ENCODE peak calls at places on chromosomes 5 and 9, in ten cellular contexts. Y, M, I, J, P, H, T, X, E and A are unnamed samples.

GRCh38 chr5:14906628-14907027 is 35.0 kb upstream of the ANKH start:
- DNase-seq in Y (no peak), M (no peak), I (no peak), J (no peak), P (no peak), H (no peak), T (no peak), X (no peak), E (no peak), A (no peak)

GRCh38 chr5:110851357-110851756 is 112.5 kb downstream of the SLC25A46 start:
- DNase-seq in Y (peak), M (no peak), I (no peak), J (no peak), P (no peak), H (no peak), T (no peak), X (no peak), E (peak), A (no peak)

GRCh38 chr5:74192606-74193299 is 447.8 kb downstream of the ENC1 start:
- DNase-seq in Y (peak), M (peak), I (no peak), J (no peak), P (no peak), H (no peak), T (no peak), X (no peak), E (no peak), A (no peak)

GRCh38 chr5:129163979-129164378 is 69.4 kb downstream of the ISOC1 start:
- DNase-seq in Y (no peak), M (no peak), I (no peak), J (no peak), P (no peak), H (peak), T (no peak), X (no peak), E (no peak), A (no peak)

GRCh38 chr5:103466494-103466893 is 96.1 kb downstream of the NUDT12 start:
- DNase-seq in Y (peak), M (peak), I (no peak), J (no peak), P (peak), H (no peak), T (no peak), X (no peak), E (peak), A (no peak)

GRCh38 chr9:134487066-134487710 is 154.4 kb upstream of the COL5A1 start:
- DNase-seq in Y (no peak), M (no peak), I (no peak), J (no peak), P (no peak), H (peak), T (no peak), X (peak), E (no peak), A (no peak)

GRCh38 chr5:59034498-59035186 is 451.8 kb downstream of the RAB3C start:
- DNase-seq in Y (peak), M (peak), I (no peak), J (no peak), P (peak), H (no peak), T (no peak), X (no peak), E (peak), A (peak)

GRCh38 chr5:82664711-82665110 is 386.6 kb upstream of the RPS23 start:
- DNase-seq in Y (no peak), M (no peak), I (no peak), J (no peak), P (no peak), H (no peak), T (no peak), X (no peak), E (no peak), A (no peak)

GRCh38 chr5:179345429-179346321 is at the start of gene ADAMTS2:
- DNase-seq in Y (peak), M (peak), I (no peak), J (no peak), P (peak), H (peak), T (peak), X (peak), E (peak), A (no peak)

GRCh38 chr9:93582115-93582514 is 5.7 kb downstream of the PHF2 start:
- DNase-seq in Y (no peak), M (no peak), I (no peak), J (no peak), P (no peak), H (no peak), T (no peak), X (no peak), E (no peak), A (no peak)

GRCh38 chr5:36705055-36705454 is 98.6 kb downstream of the SLC1A3 start:
- DNase-seq in Y (no peak), M (no peak), I (no peak), J (no peak), P (no peak), H (no peak), T (no peak), X (no peak), E (no peak), A (no peak)

GRCh38 chr5:120509056-120509455 is 45.0 kb downstream of the PRR16 start:
- DNase-seq in Y (no peak), M (peak), I (peak), J (no peak), P (peak), H (no peak), T (no peak), X (no peak), E (no peak), A (no peak)

GRCh38 chr5:90359073-90359804 is 50.3 kb downstream of the CETN3 start:
- DNase-seq in Y (no peak), M (no peak), I (no peak), J (no peak), P (no peak), H (no peak), T (no peak), X (no peak), E (no peak), A (no peak)

GRCh38 chr5:56480305-56481146 is 247.4 kb upstream of the ANKRD55 start:
- DNase-seq in Y (peak), M (peak), I (no peak), J (no peak), P (peak), H (peak), T (peak), X (peak), E (peak), A (no peak)

GRCh38 chr9:96009690-96010477 is 134.4 kb downstream of the ERCC6L2 start:
- DNase-seq in Y (no peak), M (peak), I (no peak), J (no peak), P (peak), H (no peak), T (no peak), X (no peak), E (no peak), A (no peak)

DNA sequence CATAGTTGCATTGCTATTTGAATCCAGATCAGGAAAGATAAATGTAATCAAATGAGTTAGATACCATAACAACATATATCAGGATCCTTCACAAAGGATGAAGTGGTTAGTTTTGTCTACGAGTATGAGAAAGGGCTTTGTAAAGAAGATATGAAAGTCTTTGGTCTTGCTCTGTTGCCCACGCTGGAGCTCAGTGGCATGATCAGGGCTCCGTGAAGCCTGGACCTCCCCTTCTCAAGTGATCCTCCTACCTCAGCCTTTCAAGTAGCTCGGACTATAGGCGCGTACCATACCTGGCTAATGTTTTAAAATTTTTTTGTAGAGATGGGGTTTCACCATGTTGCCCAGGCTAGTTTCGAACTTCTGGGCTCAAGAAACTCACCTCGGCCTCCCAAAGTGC is 1.8 kb downstream of the SMC5 start:
- DNase-seq in Y (no peak), M (no peak), I (no peak), J (no peak), P (no peak), H (no peak), T (no peak), X (no peak), E (no peak), A (no peak)
- H3K4me3 ChIP-seq in Y (peak), M (no peak), I (peak), J (peak), P (peak), H (no peak), T (peak), X (no peak), E (no peak), A (no peak)

DNA sequence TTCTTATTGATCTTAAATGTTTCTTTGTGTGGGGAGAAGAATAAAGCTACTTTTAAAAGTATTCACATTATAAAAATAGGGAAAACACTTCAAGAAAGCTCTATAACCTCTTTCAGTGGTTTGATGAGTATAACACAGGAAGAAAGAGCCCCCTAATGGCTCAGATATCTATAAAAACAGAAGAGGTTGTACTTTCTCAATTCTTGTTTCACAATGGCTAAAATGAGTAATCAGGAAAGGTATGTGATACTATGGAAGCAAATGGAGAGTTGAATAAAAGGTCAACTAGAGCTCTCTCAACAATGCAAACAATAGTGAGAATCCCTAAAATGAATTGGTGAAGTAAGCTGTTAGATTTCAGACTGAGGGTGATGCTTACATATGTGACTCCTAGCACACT is 584.6 kb upstream of the CDH18 start:
- DNase-seq in Y (peak), M (peak), I (no peak), J (peak), P (peak), H (no peak), T (no peak), X (no peak), E (peak), A (no peak)
- TF ChIP-seq CTCF in Y (peak), M (no peak), I (peak), J (no peak), P (no peak), H (no peak), T (no peak), X (no peak), E (peak), A (no peak)

GRCh38 chr5:181198106-181198685 is 6.8 kb downstream of the TRIM7 start:
- DNase-seq in Y (no peak), M (no peak), I (no peak), J (no peak), P (no peak), H (peak), T (no peak), X (no peak), E (no peak), A (no peak)
- H3K4me3 ChIP-seq in Y (no peak), M (no peak), I (no peak), J (no peak), P (no peak), H (no peak), T (no peak), X (no peak), E (no peak), A (no peak)

DNA sequence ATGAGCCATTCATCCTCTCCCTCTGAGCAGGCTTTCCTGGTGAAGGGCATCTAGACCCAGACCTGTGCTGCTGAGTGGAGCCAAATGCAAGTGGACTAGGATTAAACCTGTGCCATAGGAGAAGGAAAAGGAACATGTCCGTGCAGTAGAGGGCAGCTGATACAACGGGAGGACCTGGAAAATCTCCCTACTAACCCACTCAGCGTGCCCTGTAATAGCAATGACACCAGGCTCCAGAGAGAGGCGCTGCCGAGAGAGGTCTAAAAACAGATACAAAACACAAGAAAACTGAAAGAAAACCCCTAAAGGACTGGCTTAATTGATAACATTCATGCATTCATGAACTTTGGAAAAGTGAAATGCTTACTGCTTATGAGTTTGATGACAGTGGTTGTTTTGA is 60.8 kb downstream of the PFDN1 start:
- DNase-seq in Y (no peak), M (peak), I (no peak), J (no peak), P (no peak), H (no peak), T (no peak), X (no peak), E (no peak), A (no peak)
- TF ChIP-seq CTCF in Y (no peak), M (peak), I (no peak), J (peak), P (no peak), H (no peak), T (peak), X (no peak), E (peak), A (no peak)